ENCODE peak calls at places on chromosomes 4 and X, in four cellular contexts. D is HL-60, A is heart left ventricle, U is tibial nerve. J is an unnamed sample.
A peak's percentile ranks its signal among the peaks of the same experiment; 100 is the strongest.

GRCh38 chrX:130170752-130171445 is 863 bp upstream of the RAB33A start:
- DNase-seq in D (peak; percentile 36), A (peak; percentile 49), U (no peak), J (no peak)

GRCh38 chr4:24210332-24210902 is 320.6 kb upstream of the PPARGC1A start:
- DNase-seq in D (peak; percentile 7), A (no peak), U (peak; percentile 60), J (peak; percentile 99)

GRCh38 chrX:15500497-15500966 is at the start of gene BMX:
- DNase-seq in D (no peak), A (no peak), U (no peak), J (peak; percentile 13)

GRCh38 chrX:13151806-13152510 is 107.5 kb upstream of the FAM9C start:
- DNase-seq in D (no peak), A (no peak), U (no peak), J (peak; percentile 25)

GRCh38 chr4:124111411-124111810 is 601.1 kb downstream of the ANKRD50 start:
- DNase-seq in D (no peak), A (no peak), U (no peak), J (no peak)

GRCh38 chrX:120450163-120450562 is 18.9 kb downstream of the LAMP2 start:
- DNase-seq in D (no peak), A (no peak), U (no peak), J (no peak)

GRCh38 chr4:52111995-52112394 is 60.9 kb downstream of the SPATA18 start:
- DNase-seq in D (no peak), A (no peak), U (no peak), J (peak; percentile 75)

GRCh38 chrX:75648803-75649588 is 126.2 kb upstream of the ZDHHC15 start:
- DNase-seq in D (no peak), A (no peak), U (no peak), J (no peak)

GRCh38 chr4:79227896-79228295 is 98.0 kb downstream of the NAA11 start:
- DNase-seq in D (peak; percentile 31), A (peak; percentile 52), U (no peak), J (peak; percentile 8)

GRCh38 chr4:123397276-123398150 is 918 bp downstream of the SPRY1 start:
- DNase-seq in D (no peak), A (peak; percentile 57), U (no peak), J (peak; percentile 42)

GRCh38 chrX:45557390-45557789 is 356.7 kb upstream of the DIPK2B start:
- DNase-seq in D (no peak), A (no peak), U (no peak), J (peak; percentile 32)

GRCh38 chrX:85037114-85037513 is 33.4 kb downstream of the APOOL start:
- DNase-seq in D (no peak), A (no peak), U (no peak), J (peak; percentile 43)

GRCh38 chr4:3880595-3881120 is 114.5 kb downstream of the ADRA2C start:
- DNase-seq in D (peak; percentile 69), A (peak; percentile 68), U (no peak), J (peak; percentile 45)

GRCh38 chr4:37719021-37719420 is 32.8 kb upstream of the RELL1 start:
- DNase-seq in D (no peak), A (no peak), U (no peak), J (no peak)

GRCh38 chr4:45944000-45944399 is 179.9 kb downstream of the GABRG1 start:
- DNase-seq in D (no peak), A (no peak), U (no peak), J (no peak)

GRCh38 chr4:113012776-113013175 is 36.7 kb upstream of the ANK2 start:
- DNase-seq in D (no peak), A (no peak), U (no peak), J (no peak)

GRCh38 chr4:81085979-81086378 is 55.5 kb downstream of the BMP3 start:
- DNase-seq in D (no peak), A (no peak), U (no peak), J (no peak)

GRCh38 chr4:21801661-21802355 is 146.8 kb downstream of the KCNIP4 start:
- DNase-seq in D (no peak), A (no peak), U (no peak), J (no peak)

GRCh38 chr4:108301583-108302256 is 133.0 kb upstream of the LEF1 start:
- DNase-seq in D (no peak), A (no peak), U (no peak), J (no peak)

GRCh38 chrX:38206036-38206435 is 14.6 kb downstream of the SRPX start:
- DNase-seq in D (no peak), A (peak; percentile 32), U (no peak), J (peak; percentile 84)

GRCh38 chr4:5770051-5770450 is 59.0 kb downstream of the EVC start:
- DNase-seq in D (no peak), A (no peak), U (no peak), J (no peak)

DNA sequence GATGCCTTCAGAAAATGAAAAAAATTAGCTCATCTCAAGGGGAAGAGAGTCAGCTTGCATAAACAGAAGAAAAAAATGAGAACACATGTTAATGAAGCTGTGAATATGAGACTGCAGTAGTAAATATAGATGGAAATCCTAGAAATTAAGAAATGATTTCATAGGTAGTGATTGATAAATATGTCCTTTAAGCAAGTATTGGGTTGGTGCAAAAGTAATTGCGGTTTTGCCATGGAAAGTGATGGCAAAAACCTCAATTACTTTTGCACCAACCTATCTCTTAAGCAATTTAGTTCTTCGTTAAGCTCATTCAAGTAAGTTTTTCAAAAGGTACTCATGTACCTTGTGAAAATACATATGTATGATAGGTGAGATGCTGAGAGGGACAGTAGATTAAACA is 400.9 kb downstream of the SH2D1A start:
- DNase-seq in D (no peak), A (no peak), U (no peak), J (no peak)
- H3K4me3 ChIP-seq in D (no peak overlapping the region), A (no peak overlapping the region), U (no peak overlapping the region), J (no peak overlapping the region)

DNA sequence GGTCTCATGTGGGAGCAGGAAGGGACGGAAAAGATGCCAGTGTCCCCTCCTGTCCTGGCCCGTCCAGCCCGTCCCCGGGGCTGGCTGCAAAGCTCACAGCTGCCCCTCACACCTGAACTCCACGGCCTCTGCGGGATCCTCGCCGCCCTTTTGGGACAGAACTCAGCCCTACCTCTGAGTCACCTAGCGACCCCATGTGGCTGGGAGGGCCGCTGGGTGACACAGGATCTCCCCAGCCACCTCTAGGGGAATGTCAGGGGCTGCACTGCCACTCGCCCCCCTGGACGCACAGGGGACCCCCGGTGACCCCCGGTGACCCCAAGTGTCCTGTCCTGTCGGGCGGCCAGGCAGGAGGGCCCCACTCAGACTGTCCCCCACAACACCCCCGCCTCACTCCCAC is 748 bp downstream of the FAM9B start:
- DNase-seq in D (no peak), A (no peak), U (no peak), J (no peak)
- TF ChIP-seq CTCF in D (no peak), A (no peak), U (no peak), J (no peak)

DNA sequence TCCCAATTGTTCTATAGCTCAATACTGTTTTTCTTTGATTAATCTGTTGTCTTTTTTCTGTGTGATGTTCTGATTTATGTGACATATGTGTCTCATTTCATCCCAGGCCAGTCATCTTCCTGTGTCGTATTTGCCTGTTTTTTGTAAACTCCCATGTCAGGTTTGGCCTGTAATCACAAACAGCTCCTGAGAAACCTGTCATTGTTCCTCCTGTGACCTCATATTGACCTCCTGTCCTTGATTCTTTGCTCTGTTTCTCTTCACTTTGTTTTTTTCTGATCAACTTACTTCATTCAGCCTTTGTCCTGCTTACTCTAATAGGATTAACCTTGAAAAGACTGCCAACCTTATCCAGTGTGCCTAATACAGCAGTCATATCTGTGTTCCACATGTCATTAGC is 438.3 kb downstream of the CFAP47 start:
- DNase-seq in D (no peak), A (no peak), U (no peak), J (no peak)
- H3K4me3 ChIP-seq in D (no peak overlapping the region), A (no peak overlapping the region), U (no peak overlapping the region), J (no peak overlapping the region)

DNA sequence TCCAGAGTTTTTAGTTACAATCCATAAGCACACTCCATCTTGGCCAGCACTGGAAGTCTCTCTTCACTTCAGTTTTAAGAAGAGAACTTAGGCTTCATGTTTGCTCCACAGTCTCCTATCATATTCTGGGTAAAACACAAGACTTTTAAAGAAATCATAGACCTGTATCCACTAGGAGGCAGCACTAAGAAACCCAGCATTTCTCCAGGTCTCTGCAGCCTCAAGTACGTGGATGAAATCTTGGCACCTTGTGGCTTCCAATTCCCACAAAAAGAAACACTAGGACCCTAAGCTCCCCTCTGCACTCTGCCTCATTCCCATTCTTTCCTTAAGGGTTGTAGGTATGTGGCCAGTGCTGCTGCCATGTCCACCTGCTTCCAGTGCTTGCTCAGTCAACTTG is 367.3 kb upstream of the CASK start:
- DNase-seq in D (no peak), A (no peak), U (no peak), J (peak; percentile 6)
- TF ChIP-seq CTCF in D (no peak), A (no peak), U (no peak), J (peak; percentile 20)

GRCh38 chrX:103464071-103464773 is 55.1 kb downstream of the RAB40A start:
- DNase-seq in D (no peak), A (no peak), U (peak; percentile 13), J (peak; percentile 69)
- H3K4me3 ChIP-seq in D (peak overlapping the region; percentile 26), A (peak overlapping the region; percentile 39), U (no peak overlapping the region), J (peak overlapping the region; percentile 36)